ENCODE peak calls at places on chromosomes 5 and 9, in ten cellular contexts. One of them, this sample, is unnamed.

GRCh38 chr9:90546200-90546599 is 96.4 kb downstream of the DIRAS2 start:
- DNase-seq in MM.1S: no peak
- DNase-seq in pancreas: no peak
- DNase-seq in ascending aorta: no peak
- DNase-seq in epithelial cell of esophagus: peak
- DNase-seq in colonic mucosa: no peak
- DNase-seq in esophagus squamous epithelium: no peak
- DNase-seq in choroid plexus epithelial cell: peak
- DNase-seq in fibroblast of lung: peak
- DNase-seq in thyroid gland: peak
- DNase-seq in this sample: peak

GRCh38 chr5:150208187-150209015 is 18.5 kb downstream of the SLC6A7 start:
- DNase-seq in MM.1S: no peak
- DNase-seq in pancreas: no peak
- DNase-seq in ascending aorta: no peak
- DNase-seq in epithelial cell of esophagus: peak
- DNase-seq in colonic mucosa: no peak
- DNase-seq in esophagus squamous epithelium: no peak
- DNase-seq in choroid plexus epithelial cell: no peak
- DNase-seq in fibroblast of lung: peak
- DNase-seq in thyroid gland: no peak
- DNase-seq in this sample: no peak

GRCh38 chr5:32583582-32584232 is 1.6 kb upstream of the SUB1 start:
- DNase-seq in MM.1S: peak
- DNase-seq in pancreas: no peak
- DNase-seq in ascending aorta: no peak
- DNase-seq in epithelial cell of esophagus: no peak
- DNase-seq in colonic mucosa: no peak
- DNase-seq in esophagus squamous epithelium: no peak
- DNase-seq in choroid plexus epithelial cell: no peak
- DNase-seq in fibroblast of lung: no peak
- DNase-seq in thyroid gland: no peak
- DNase-seq in this sample: no peak

GRCh38 chr9:5500441-5501235 is 9.7 kb upstream of the PDCD1LG2 start:
- DNase-seq in MM.1S: no peak
- DNase-seq in pancreas: no peak
- DNase-seq in ascending aorta: no peak
- DNase-seq in epithelial cell of esophagus: no peak
- DNase-seq in colonic mucosa: no peak
- DNase-seq in esophagus squamous epithelium: no peak
- DNase-seq in choroid plexus epithelial cell: peak
- DNase-seq in fibroblast of lung: peak
- DNase-seq in thyroid gland: no peak
- DNase-seq in this sample: peak

GRCh38 chr5:72558383-72558782 is 51.2 kb upstream of the ZNF366 start:
- DNase-seq in MM.1S: no peak
- DNase-seq in pancreas: no peak
- DNase-seq in ascending aorta: no peak
- DNase-seq in epithelial cell of esophagus: peak
- DNase-seq in colonic mucosa: no peak
- DNase-seq in esophagus squamous epithelium: no peak
- DNase-seq in choroid plexus epithelial cell: no peak
- DNase-seq in fibroblast of lung: peak
- DNase-seq in thyroid gland: no peak
- DNase-seq in this sample: no peak

GRCh38 chr9:113247640-113248039 is 26.3 kb downstream of the SLC31A1 start:
- DNase-seq in MM.1S: no peak
- DNase-seq in pancreas: no peak
- DNase-seq in ascending aorta: no peak
- DNase-seq in epithelial cell of esophagus: no peak
- DNase-seq in colonic mucosa: no peak
- DNase-seq in esophagus squamous epithelium: no peak
- DNase-seq in choroid plexus epithelial cell: no peak
- DNase-seq in fibroblast of lung: no peak
- DNase-seq in thyroid gland: no peak
- DNase-seq in this sample: no peak

GRCh38 chr5:73387630-73388370 is 60.8 kb downstream of the FOXD1 start:
- DNase-seq in MM.1S: peak
- DNase-seq in pancreas: no peak
- DNase-seq in ascending aorta: no peak
- DNase-seq in epithelial cell of esophagus: no peak
- DNase-seq in colonic mucosa: no peak
- DNase-seq in esophagus squamous epithelium: no peak
- DNase-seq in choroid plexus epithelial cell: peak
- DNase-seq in fibroblast of lung: peak
- DNase-seq in thyroid gland: no peak
- DNase-seq in this sample: no peak

GRCh38 chr9:92146610-92147009 is 31.4 kb upstream of the SPTLC1 start:
- DNase-seq in MM.1S: no peak
- DNase-seq in pancreas: no peak
- DNase-seq in ascending aorta: no peak
- DNase-seq in epithelial cell of esophagus: no peak
- DNase-seq in colonic mucosa: no peak
- DNase-seq in esophagus squamous epithelium: no peak
- DNase-seq in choroid plexus epithelial cell: peak
- DNase-seq in fibroblast of lung: peak
- DNase-seq in thyroid gland: no peak
- DNase-seq in this sample: no peak

GRCh38 chr5:157157492-157157891 is 8.6 kb downstream of the GARIN3 start:
- DNase-seq in MM.1S: no peak
- DNase-seq in pancreas: no peak
- DNase-seq in ascending aorta: no peak
- DNase-seq in epithelial cell of esophagus: no peak
- DNase-seq in colonic mucosa: no peak
- DNase-seq in esophagus squamous epithelium: no peak
- DNase-seq in choroid plexus epithelial cell: no peak
- DNase-seq in fibroblast of lung: no peak
- DNase-seq in thyroid gland: no peak
- DNase-seq in this sample: no peak

GRCh38 chr9:125255781-125256391 is 5.7 kb upstream of the GAPVD1 start:
- DNase-seq in MM.1S: no peak
- DNase-seq in pancreas: no peak
- DNase-seq in ascending aorta: no peak
- DNase-seq in epithelial cell of esophagus: peak
- DNase-seq in colonic mucosa: no peak
- DNase-seq in esophagus squamous epithelium: no peak
- DNase-seq in choroid plexus epithelial cell: peak
- DNase-seq in fibroblast of lung: peak
- DNase-seq in thyroid gland: peak
- DNase-seq in this sample: no peak

GRCh38 chr9:15137089-15137488 is 169.9 kb downstream of the TTC39B start:
- DNase-seq in MM.1S: no peak
- DNase-seq in pancreas: no peak
- DNase-seq in ascending aorta: no peak
- DNase-seq in epithelial cell of esophagus: no peak
- DNase-seq in colonic mucosa: no peak
- DNase-seq in esophagus squamous epithelium: no peak
- DNase-seq in choroid plexus epithelial cell: no peak
- DNase-seq in fibroblast of lung: no peak
- DNase-seq in thyroid gland: no peak
- DNase-seq in this sample: no peak

DNA sequence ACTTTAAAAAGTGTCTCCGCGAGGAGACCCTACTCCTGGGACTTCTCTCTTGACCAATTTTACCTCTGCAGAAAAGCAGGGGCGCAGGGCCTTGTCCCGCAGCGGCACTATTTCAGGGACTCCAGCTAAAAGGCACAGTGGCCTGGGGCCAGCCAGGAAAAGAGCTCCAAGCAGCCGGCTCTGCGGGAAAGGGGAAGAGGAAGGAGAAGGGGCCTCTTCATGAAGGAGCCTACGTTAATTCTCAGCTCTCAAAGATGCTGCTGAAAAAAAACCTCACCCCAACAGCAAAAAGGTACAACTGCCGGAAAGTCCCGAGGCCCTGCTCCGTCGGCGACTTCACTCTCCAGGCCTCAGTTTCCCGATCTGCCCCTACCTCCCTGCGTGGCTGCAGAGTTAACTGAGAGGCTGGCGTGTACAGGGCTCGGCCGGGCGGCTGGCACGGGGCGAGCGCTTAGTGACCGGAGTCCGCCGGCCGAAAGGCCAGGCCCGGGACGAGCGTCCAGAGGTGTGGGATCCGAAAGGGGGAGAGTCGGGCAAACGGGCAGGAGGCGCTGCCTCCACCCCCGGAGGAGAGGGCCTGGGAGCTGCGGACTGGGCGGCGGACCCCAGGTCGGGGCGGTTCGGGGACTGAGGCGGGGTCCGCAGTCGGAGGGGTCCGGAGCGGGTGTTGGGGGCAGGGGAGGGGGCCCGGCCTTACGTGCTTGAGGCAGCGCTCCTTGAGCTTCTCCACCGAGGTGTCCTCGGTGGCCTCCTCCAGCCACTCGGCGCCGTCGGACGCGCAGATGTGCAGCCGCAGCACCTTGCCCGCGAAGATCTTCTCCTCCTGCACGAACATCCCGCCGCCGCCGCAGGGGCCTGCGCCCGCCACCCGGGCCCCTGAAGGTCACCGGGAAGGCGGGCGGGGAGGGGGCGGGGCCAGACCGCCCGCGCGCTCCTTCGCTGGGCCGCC is 571 bp downstream of the UBAC1 start:
- DNase-seq in MM.1S: peak
- DNase-seq in pancreas: peak
- DNase-seq in ascending aorta: no peak
- DNase-seq in epithelial cell of esophagus: no peak
- DNase-seq in colonic mucosa: no peak
- DNase-seq in esophagus squamous epithelium: no peak
- DNase-seq in choroid plexus epithelial cell: peak
- DNase-seq in fibroblast of lung: no peak
- DNase-seq in thyroid gland: peak
- DNase-seq in this sample: no peak
- H3K4me3 ChIP-seq in MM.1S: peak
- H3K4me3 ChIP-seq in pancreas: peak
- H3K4me3 ChIP-seq in ascending aorta: peak
- H3K4me3 ChIP-seq in epithelial cell of esophagus: peak
- H3K4me3 ChIP-seq in colonic mucosa: peak
- H3K4me3 ChIP-seq in esophagus squamous epithelium: peak
- H3K4me3 ChIP-seq in choroid plexus epithelial cell: peak
- H3K4me3 ChIP-seq in fibroblast of lung: peak
- H3K4me3 ChIP-seq in thyroid gland: peak
- H3K4me3 ChIP-seq in this sample: peak

DNA sequence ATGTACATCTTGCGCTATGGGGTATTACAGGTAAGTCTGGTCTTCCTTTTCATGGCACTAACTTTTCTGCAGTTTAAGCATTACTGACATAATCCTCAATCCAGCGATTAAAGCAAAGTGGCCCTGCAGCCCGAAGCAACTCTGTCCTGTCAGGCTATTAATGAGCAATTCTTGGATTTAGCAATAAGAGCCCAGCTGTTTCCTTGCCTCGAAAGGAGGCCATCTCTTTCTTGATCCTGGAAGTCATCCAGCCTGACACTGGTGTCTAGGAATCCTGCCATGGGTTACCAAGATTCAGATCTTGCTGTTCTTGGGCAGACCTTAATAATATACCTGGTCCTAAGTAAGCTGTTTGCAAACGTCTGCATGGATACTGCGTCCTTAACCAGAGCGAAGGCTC is 102.0 kb downstream of the RFK start:
- DNase-seq in MM.1S: no peak
- DNase-seq in pancreas: no peak
- DNase-seq in ascending aorta: no peak
- DNase-seq in epithelial cell of esophagus: no peak
- DNase-seq in colonic mucosa: no peak
- DNase-seq in esophagus squamous epithelium: no peak
- DNase-seq in choroid plexus epithelial cell: peak
- DNase-seq in fibroblast of lung: peak
- DNase-seq in thyroid gland: no peak
- DNase-seq in this sample: no peak
- H3K4me3 ChIP-seq in MM.1S: no peak
- H3K4me3 ChIP-seq in pancreas: no peak
- H3K4me3 ChIP-seq in ascending aorta: no peak
- H3K4me3 ChIP-seq in epithelial cell of esophagus: no peak
- H3K4me3 ChIP-seq in colonic mucosa: no peak
- H3K4me3 ChIP-seq in esophagus squamous epithelium: no peak
- H3K4me3 ChIP-seq in choroid plexus epithelial cell: no peak
- H3K4me3 ChIP-seq in fibroblast of lung: no peak
- H3K4me3 ChIP-seq in thyroid gland: no peak
- H3K4me3 ChIP-seq in this sample: no peak

DNA sequence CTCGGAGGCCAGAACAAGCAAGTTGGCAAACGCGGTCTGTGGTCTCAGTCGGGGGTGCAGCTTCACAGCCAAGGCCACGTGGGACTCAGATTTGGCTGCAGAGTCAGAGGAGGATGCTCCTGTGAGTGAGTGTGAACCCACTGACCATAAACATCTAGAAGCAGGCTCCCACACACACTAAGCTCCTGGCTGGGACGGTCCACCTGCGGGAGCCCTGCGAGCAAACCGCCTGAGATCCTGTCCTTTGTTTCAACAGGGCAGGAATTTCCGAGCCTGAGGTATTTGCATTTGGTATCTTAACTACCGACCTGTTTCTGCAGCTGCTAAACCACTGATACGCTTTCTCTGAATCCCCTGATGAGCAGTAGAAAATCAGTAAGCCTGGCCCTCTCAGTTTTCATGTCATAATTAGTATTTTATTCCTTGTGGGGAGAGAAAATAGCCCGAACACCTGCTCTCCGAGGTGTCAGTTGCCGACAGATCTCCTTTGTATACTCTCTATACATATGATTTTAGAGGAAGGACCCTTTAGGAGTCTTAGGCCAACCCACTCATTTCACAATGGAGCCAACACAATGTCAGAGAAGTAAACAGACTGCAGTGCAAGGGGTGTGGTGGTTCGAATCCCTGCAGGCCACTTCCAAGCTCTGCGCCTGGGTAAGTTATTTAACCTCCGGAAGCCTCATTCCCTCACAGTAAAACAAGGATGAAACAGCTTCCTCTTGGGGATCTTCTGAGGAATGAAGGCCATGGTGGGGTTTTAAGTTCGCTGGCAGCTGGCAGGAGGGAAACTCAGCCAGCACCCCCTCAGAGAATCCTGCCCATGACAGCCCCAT is 41.0 kb upstream of the PWWP2A start:
- DNase-seq in MM.1S: peak
- DNase-seq in pancreas: no peak
- DNase-seq in ascending aorta: no peak
- DNase-seq in epithelial cell of esophagus: peak
- DNase-seq in colonic mucosa: no peak
- DNase-seq in esophagus squamous epithelium: no peak
- DNase-seq in choroid plexus epithelial cell: peak
- DNase-seq in fibroblast of lung: no peak
- DNase-seq in thyroid gland: no peak
- DNase-seq in this sample: peak
- H3K4me3 ChIP-seq in MM.1S: peak
- H3K4me3 ChIP-seq in pancreas: no peak
- H3K4me3 ChIP-seq in ascending aorta: no peak
- H3K4me3 ChIP-seq in epithelial cell of esophagus: no peak
- H3K4me3 ChIP-seq in colonic mucosa: no peak
- H3K4me3 ChIP-seq in esophagus squamous epithelium: no peak
- H3K4me3 ChIP-seq in choroid plexus epithelial cell: no peak
- H3K4me3 ChIP-seq in fibroblast of lung: no peak
- H3K4me3 ChIP-seq in thyroid gland: no peak
- H3K4me3 ChIP-seq in this sample: no peak

DNA sequence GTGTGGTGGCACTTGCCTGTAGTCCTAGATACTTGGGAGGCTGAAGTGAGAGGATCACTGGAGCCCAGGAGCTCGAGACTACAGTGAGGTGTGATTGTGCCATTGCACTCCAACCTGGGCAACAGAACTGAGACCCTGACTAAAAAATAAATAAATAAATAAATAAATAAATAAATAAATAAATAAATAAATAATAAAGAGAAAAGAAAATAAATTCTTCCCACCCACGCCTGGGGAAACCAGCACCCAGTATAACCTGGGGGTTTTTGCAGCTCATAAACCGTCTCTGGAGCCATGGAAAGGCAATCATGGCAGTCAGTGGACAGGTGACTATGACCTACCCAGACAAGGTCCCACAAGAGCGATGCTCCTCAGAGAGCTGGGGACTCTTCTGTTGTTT is 7.9 kb downstream of the WNT8A start:
- DNase-seq in MM.1S: no peak
- DNase-seq in pancreas: no peak
- DNase-seq in ascending aorta: no peak
- DNase-seq in epithelial cell of esophagus: no peak
- DNase-seq in colonic mucosa: no peak
- DNase-seq in esophagus squamous epithelium: no peak
- DNase-seq in choroid plexus epithelial cell: no peak
- DNase-seq in fibroblast of lung: no peak
- DNase-seq in thyroid gland: no peak
- DNase-seq in this sample: no peak
- H3K4me3 ChIP-seq in MM.1S: no peak
- H3K4me3 ChIP-seq in pancreas: no peak
- H3K4me3 ChIP-seq in ascending aorta: no peak
- H3K4me3 ChIP-seq in epithelial cell of esophagus: no peak
- H3K4me3 ChIP-seq in colonic mucosa: no peak
- H3K4me3 ChIP-seq in esophagus squamous epithelium: no peak
- H3K4me3 ChIP-seq in choroid plexus epithelial cell: no peak
- H3K4me3 ChIP-seq in fibroblast of lung: no peak
- H3K4me3 ChIP-seq in thyroid gland: no peak
- H3K4me3 ChIP-seq in this sample: no peak

This sample was measured in astrocyte of the cerebellum.